ENCODE peak calls at places on chromosome X, in seven cellular contexts. One of them, this sample, is unnamed.

GRCh38 chrX:44459501-44459900 is 83.2 kb downstream of the FUNDC1 start:
- DNase-seq in body of pancreas: no peak
- DNase-seq in endothelial cell of umbilical vein: no peak
- DNase-seq in fibroblast of lung: peak; percentile 10
- DNase-seq in upper lobe of right lung: no peak
- DNase-seq in A549: no peak
- DNase-seq in K562: no peak
- DNase-seq in this sample: no peak

GRCh38 chrX:141220342-141221008 is 21.8 kb downstream of the SPANXC start:
- DNase-seq in body of pancreas: no peak
- DNase-seq in endothelial cell of umbilical vein: peak; percentile 69
- DNase-seq in fibroblast of lung: peak; percentile 83
- DNase-seq in upper lobe of right lung: no peak
- DNase-seq in A549: peak; percentile 36
- DNase-seq in K562: no peak
- DNase-seq in this sample: peak; percentile 35

GRCh38 chrX:41868392-41868977 is 54.9 kb downstream of the CASK start:
- DNase-seq in body of pancreas: no peak
- DNase-seq in endothelial cell of umbilical vein: peak; percentile 54
- DNase-seq in fibroblast of lung: no peak
- DNase-seq in upper lobe of right lung: no peak
- DNase-seq in A549: no peak
- DNase-seq in K562: no peak
- DNase-seq in this sample: no peak

GRCh38 chrX:68872171-68872570 is 43.4 kb downstream of the EFNB1 start:
- DNase-seq in body of pancreas: no peak
- DNase-seq in endothelial cell of umbilical vein: no peak
- DNase-seq in fibroblast of lung: no peak
- DNase-seq in upper lobe of right lung: no peak
- DNase-seq in A549: no peak
- DNase-seq in K562: no peak
- DNase-seq in this sample: no peak

GRCh38 chrX:80174925-80175574 is 160.5 kb downstream of the TBX22 start:
- DNase-seq in body of pancreas: no peak
- DNase-seq in endothelial cell of umbilical vein: no peak
- DNase-seq in fibroblast of lung: no peak
- DNase-seq in upper lobe of right lung: no peak
- DNase-seq in A549: no peak
- DNase-seq in K562: no peak
- DNase-seq in this sample: no peak

GRCh38 chrX:96820935-96821334 is 62.8 kb upstream of the RPA4 start:
- DNase-seq in body of pancreas: no peak
- DNase-seq in endothelial cell of umbilical vein: no peak
- DNase-seq in fibroblast of lung: no peak
- DNase-seq in upper lobe of right lung: no peak
- DNase-seq in A549: no peak
- DNase-seq in K562: no peak
- DNase-seq in this sample: no peak

GRCh38 chrX:37986893-37987292 is 19.5 kb upstream of the SYTL5 start:
- DNase-seq in body of pancreas: no peak
- DNase-seq in endothelial cell of umbilical vein: peak; percentile 1
- DNase-seq in fibroblast of lung: peak; percentile 72
- DNase-seq in upper lobe of right lung: no peak
- DNase-seq in A549: no peak
- DNase-seq in K562: no peak
- DNase-seq in this sample: no peak

GRCh38 chrX:106899276-106899675 is 3.9 kb downstream of the RIPPLY1 start:
- DNase-seq in body of pancreas: no peak
- DNase-seq in endothelial cell of umbilical vein: no peak
- DNase-seq in fibroblast of lung: peak; percentile 36
- DNase-seq in upper lobe of right lung: no peak
- DNase-seq in A549: no peak
- DNase-seq in K562: no peak
- DNase-seq in this sample: no peak

GRCh38 chrX:53685711-53686110 is 808 bp downstream of the HUWE1 start:
- DNase-seq in body of pancreas: no peak
- DNase-seq in endothelial cell of umbilical vein: no peak
- DNase-seq in fibroblast of lung: no peak
- DNase-seq in upper lobe of right lung: no peak
- DNase-seq in A549: no peak
- DNase-seq in K562: no peak
- DNase-seq in this sample: no peak

GRCh38 chrX:46268429-46268828 is 276.8 kb downstream of the ZNF674 start:
- DNase-seq in body of pancreas: no peak
- DNase-seq in endothelial cell of umbilical vein: no peak
- DNase-seq in fibroblast of lung: peak; percentile 79
- DNase-seq in upper lobe of right lung: no peak
- DNase-seq in A549: peak; percentile 13
- DNase-seq in K562: no peak
- DNase-seq in this sample: no peak

GRCh38 chrX:19593684-19594083 is 78.4 kb upstream of the MAP3K15 start:
- DNase-seq in body of pancreas: no peak
- DNase-seq in endothelial cell of umbilical vein: peak; percentile 52
- DNase-seq in fibroblast of lung: peak; percentile 42
- DNase-seq in upper lobe of right lung: no peak
- DNase-seq in A549: peak; percentile 27
- DNase-seq in K562: peak; percentile 13
- DNase-seq in this sample: no peak

GRCh38 chrX:134949271-134949670 is 41.5 kb upstream of the SMIM10 start:
- DNase-seq in body of pancreas: no peak
- DNase-seq in endothelial cell of umbilical vein: peak; percentile 59
- DNase-seq in fibroblast of lung: peak; percentile 50
- DNase-seq in upper lobe of right lung: no peak
- DNase-seq in A549: peak; percentile 59
- DNase-seq in K562: no peak
- DNase-seq in this sample: no peak

DNA sequence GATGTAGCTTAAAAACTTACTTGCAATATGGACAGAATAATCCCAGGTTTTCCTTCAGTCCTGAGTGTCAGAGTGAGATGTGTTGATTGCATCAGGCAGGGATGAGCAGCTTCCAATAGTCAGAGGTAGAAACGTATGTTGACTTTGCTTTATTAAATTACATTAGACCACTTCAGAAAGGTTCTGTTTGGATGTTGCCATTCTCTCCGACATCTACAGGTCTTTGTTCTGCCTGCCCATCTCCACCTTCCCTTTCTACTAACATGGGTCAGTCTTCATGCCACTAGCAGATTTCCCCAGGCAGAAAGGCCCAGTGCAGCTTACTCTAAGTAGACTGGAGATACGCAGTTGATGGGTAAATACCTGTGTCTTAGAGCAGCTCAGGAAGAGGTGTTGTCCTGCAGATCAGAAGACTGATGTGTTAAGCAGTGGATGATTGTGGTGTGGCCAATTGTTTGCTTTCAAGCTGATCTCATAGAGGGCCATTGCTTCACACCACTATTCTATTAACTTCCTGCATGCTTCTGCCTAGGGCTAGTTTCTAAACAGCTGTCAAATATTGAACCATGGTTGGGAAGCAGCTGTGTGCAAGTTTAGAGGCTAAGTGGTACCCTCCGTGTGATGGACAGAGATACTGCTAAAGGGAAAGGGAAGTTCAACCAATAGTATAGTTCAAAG is 1.8 kb downstream of the FRMPD4 start:
- DNase-seq in body of pancreas: no peak
- DNase-seq in endothelial cell of umbilical vein: no peak
- DNase-seq in fibroblast of lung: no peak
- DNase-seq in upper lobe of right lung: no peak
- DNase-seq in A549: no peak
- DNase-seq in K562: no peak
- DNase-seq in this sample: no peak
- H3K27ac ChIP-seq in body of pancreas: no peak overlapping the region
- H3K27ac ChIP-seq in endothelial cell of umbilical vein: no peak overlapping the region
- H3K27ac ChIP-seq in fibroblast of lung: no peak overlapping the region
- H3K27ac ChIP-seq in upper lobe of right lung: no peak overlapping the region
- H3K27ac ChIP-seq in A549: peak overlapping the region; percentile 18
- H3K27ac ChIP-seq in K562: no peak overlapping the region
- H3K27ac ChIP-seq in this sample: no peak overlapping the region

GRCh38 chrX:6292599-6292998 is 63.9 kb upstream of the NLGN4X start:
- DNase-seq in body of pancreas: no peak
- DNase-seq in endothelial cell of umbilical vein: no peak
- DNase-seq in fibroblast of lung: no peak
- DNase-seq in upper lobe of right lung: no peak
- DNase-seq in A549: no peak
- DNase-seq in K562: no peak
- DNase-seq in this sample: no peak
- TF ChIP-seq CTCF in body of pancreas: peak; percentile 25
- TF ChIP-seq CTCF in endothelial cell of umbilical vein: no peak
- TF ChIP-seq CTCF in fibroblast of lung: no peak
- TF ChIP-seq CTCF in upper lobe of right lung: no peak
- TF ChIP-seq CTCF in A549: no peak
- TF ChIP-seq CTCF in K562: no peak
- TF ChIP-seq CTCF in this sample: no peak

DNA sequence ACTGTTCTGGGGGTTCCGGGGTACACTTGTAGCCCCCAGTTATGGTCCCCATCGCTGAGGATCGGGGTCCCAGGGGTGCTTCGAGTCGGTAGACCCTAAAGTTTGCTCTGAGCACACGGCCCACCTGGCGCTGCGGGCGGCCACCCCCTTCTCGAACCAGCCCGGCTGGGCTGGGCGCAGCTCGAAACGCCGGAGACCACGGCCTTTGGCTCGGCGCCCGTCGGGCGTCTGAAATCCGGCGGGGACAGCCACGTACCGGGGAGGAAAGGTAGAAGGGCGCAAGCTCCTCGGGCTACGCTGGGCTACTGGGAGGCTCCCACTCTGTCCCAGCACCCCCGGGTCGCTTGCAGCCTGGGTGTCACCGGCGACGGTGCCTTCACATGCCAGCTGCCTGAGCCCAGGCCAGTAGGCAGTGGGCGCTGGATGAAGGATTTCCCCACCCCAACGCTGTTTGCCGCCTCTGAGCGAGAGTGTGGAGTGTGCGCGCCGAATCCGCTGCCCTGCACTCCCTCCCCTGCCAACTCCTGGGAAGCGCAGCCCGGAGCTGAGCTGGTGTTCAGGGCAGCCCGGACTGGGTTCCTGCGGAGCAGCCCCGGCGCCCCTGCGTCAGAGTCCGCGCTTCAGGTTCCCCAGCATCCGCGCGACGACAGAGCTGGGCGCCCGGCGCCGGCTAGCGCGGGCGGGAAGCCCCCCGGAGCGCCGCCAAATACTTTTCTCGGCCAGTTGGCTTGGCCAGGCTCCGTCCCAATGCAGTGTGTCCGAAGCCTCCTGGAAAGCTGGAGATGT is 637 bp downstream of the MAMLD1 start:
- DNase-seq in body of pancreas: peak; percentile 38
- DNase-seq in endothelial cell of umbilical vein: peak; percentile 35
- DNase-seq in fibroblast of lung: peak; percentile 43
- DNase-seq in upper lobe of right lung: peak; percentile 68
- DNase-seq in A549: peak; percentile 24
- DNase-seq in K562: no peak
- DNase-seq in this sample: no peak
- H3K4me3 ChIP-seq in body of pancreas: peak overlapping the region; percentile 25
- H3K4me3 ChIP-seq in endothelial cell of umbilical vein: peak overlapping the region; percentile 43
- H3K4me3 ChIP-seq in fibroblast of lung: peak overlapping the region; percentile 67
- H3K4me3 ChIP-seq in upper lobe of right lung: peak overlapping the region; percentile 58
- H3K4me3 ChIP-seq in A549: peak overlapping the region; percentile 66
- H3K4me3 ChIP-seq in K562: no peak overlapping the region
- H3K4me3 ChIP-seq in this sample: peak overlapping the region; percentile 84

GRCh38 chrX:153473126-153473525 is 2.8 kb upstream of the HAUS7 start:
- DNase-seq in body of pancreas: no peak
- DNase-seq in endothelial cell of umbilical vein: no peak
- DNase-seq in fibroblast of lung: no peak
- DNase-seq in upper lobe of right lung: no peak
- DNase-seq in A549: no peak
- DNase-seq in K562: no peak
- DNase-seq in this sample: no peak

GRCh38 chrX:153469811-153470410 is 465 bp downstream of the HAUS7 start:
- DNase-seq in body of pancreas: no peak
- DNase-seq in endothelial cell of umbilical vein: peak; percentile 32
- DNase-seq in fibroblast of lung: no peak
- DNase-seq in upper lobe of right lung: no peak
- DNase-seq in A549: peak; percentile 47
- DNase-seq in K562: peak; percentile 44
- DNase-seq in this sample: no peak

GRCh38 chrX:153471663-153472280 is 1.4 kb upstream of the HAUS7 start:
- DNase-seq in body of pancreas: no peak
- DNase-seq in endothelial cell of umbilical vein: no peak
- DNase-seq in fibroblast of lung: peak; percentile 69
- DNase-seq in upper lobe of right lung: no peak
- DNase-seq in A549: no peak
- DNase-seq in K562: no peak
- DNase-seq in this sample: no peak

GRCh38 chrX:153468008-153468580 is 2.3 kb downstream of the HAUS7 start:
- DNase-seq in body of pancreas: no peak
- DNase-seq in endothelial cell of umbilical vein: no peak
- DNase-seq in fibroblast of lung: no peak
- DNase-seq in upper lobe of right lung: no peak
- DNase-seq in A549: no peak
- DNase-seq in K562: no peak
- DNase-seq in this sample: no peak

GRCh38 chrX:153470411-153471363 is at the start of gene HAUS7:
- DNase-seq in body of pancreas: peak; percentile 88
- DNase-seq in endothelial cell of umbilical vein: peak; percentile 92
- DNase-seq in fibroblast of lung: peak; percentile 85
- DNase-seq in upper lobe of right lung: peak; percentile 93
- DNase-seq in A549: peak; percentile 85
- DNase-seq in K562: peak; percentile 97
- DNase-seq in this sample: peak; percentile 43
- H3K27ac ChIP-seq in body of pancreas: peak within 1 kb of the TSS; percentile 71
- H3K27ac ChIP-seq in endothelial cell of umbilical vein: peak within 1 kb of the TSS; percentile 53
- H3K27ac ChIP-seq in fibroblast of lung: peak within 1 kb of the TSS; percentile 14
- H3K27ac ChIP-seq in upper lobe of right lung: peak within 1 kb of the TSS; percentile 78
- H3K27ac ChIP-seq in A549: peak within 1 kb of the TSS; percentile 90
- H3K27ac ChIP-seq in K562: peak within 1 kb of the TSS; percentile 77
- H3K27ac ChIP-seq in this sample: peak within 1 kb of the TSS; percentile 81

This sample was measured in Panc1.